ENCODE peak calls at places on chromosomes 3 and 15, in nine cellular contexts. H, U, Q, C, T, O, S, W and V are unnamed samples.

GRCh38 chr3:73868688-73869315 is 244.1 kb upstream of the PDZRN3 start:
- ATAC-seq in T (no peak), O (peak), Q (no peak), C (no peak), H (no peak), W (peak), S (no peak), U (no peak), V (no peak)

GRCh38 chr15:22237891-22238275 is 157.6 kb downstream of the OR4M2 start:
- ATAC-seq in H (no peak), W (no peak), U (no peak), C (no peak), Q (no peak), S (no peak), T (no peak), O (no peak), V (no peak)

GRCh38 chr3:5112043-5112442 is 10.0 kb upstream of the ARL8B start:
- ATAC-seq in T (no peak), O (no peak), U (no peak), H (no peak), C (no peak), S (no peak), W (no peak), Q (no peak), V (no peak)

GRCh38 chr3:134992586-134992985 is 197.5 kb downstream of the EPHB1 start:
- ATAC-seq in H (no peak), T (no peak), Q (no peak), U (no peak), O (no peak), S (no peak), C (no peak), W (peak), V (no peak)

GRCh38 chr15:49988766-49989165 is 130.3 kb downstream of the ATP8B4 start:
- ATAC-seq in H (no peak), U (no peak), S (no peak), C (no peak), Q (no peak), W (no peak), T (no peak), O (no peak), V (no peak)

GRCh38 chr3:128074851-128075515 is 22.7 kb downstream of the SEC61A1 start:
- ATAC-seq in C (no peak), H (no peak), U (peak), Q (no peak), T (peak), W (peak), O (no peak), S (no peak), V (peak)

GRCh38 chr3:77475545-77475944 is 435.6 kb downstream of the ROBO2 start:
- ATAC-seq in S (no peak), Q (no peak), H (no peak), T (no peak), U (no peak), W (no peak), O (no peak), C (no peak), V (no peak)

GRCh38 chr15:42338500-42338899 is 20.8 kb upstream of the CAPN3 start:
- ATAC-seq in T (no peak), U (no peak), H (no peak), S (no peak), Q (no peak), O (no peak), C (no peak), W (no peak), V (no peak)

GRCh38 chr3:16055606-16056209 is 118.8 kb upstream of the GALNT15 start:
- ATAC-seq in T (no peak), H (no peak), U (peak), C (no peak), O (no peak), W (no peak), Q (no peak), S (no peak), V (no peak)

GRCh38 chr3:136346486-136346885 is 96.3 kb downstream of the PCCB start:
- ATAC-seq in W (no peak), U (no peak), H (no peak), Q (no peak), S (no peak), O (no peak), C (no peak), T (no peak), V (no peak)

GRCh38 chr15:53917109-53917508 is 61.1 kb upstream of the UNC13C start:
- ATAC-seq in W (no peak), H (no peak), C (no peak), U (no peak), S (no peak), O (no peak), Q (no peak), T (no peak), V (no peak)

GRCh38 chr3:57783186-57784088 is 27.3 kb downstream of the SLMAP start:
- ATAC-seq in T (peak), W (peak), Q (no peak), S (no peak), C (no peak), O (peak), U (no peak), H (no peak), V (no peak)

GRCh38 chr15:96750361-96750760 is 419.9 kb downstream of the NR2F2 start:
- ATAC-seq in W (no peak), O (no peak), U (no peak), Q (no peak), T (no peak), H (no peak), S (no peak), C (no peak), V (no peak)

GRCh38 chr3:127787556-127787955 is 34.8 kb downstream of the MGLL start:
- ATAC-seq in Q (no peak), W (no peak), C (no peak), T (peak), S (no peak), U (peak), H (no peak), O (no peak), V (no peak)

GRCh38 chr3:132368962-132369361 is 48.3 kb upstream of the DNAJC13 start:
- ATAC-seq in O (no peak), S (no peak), Q (peak), W (no peak), T (no peak), U (no peak), H (no peak), C (no peak), V (no peak)

GRCh38 chr3:40464339-40465110 is 7.4 kb downstream of the RPL14 start:
- ATAC-seq in Q (no peak), W (no peak), C (peak), U (no peak), S (peak), O (no peak), H (peak), T (no peak), V (no peak)

GRCh38 chr3:18510947-18511346 is 85.8 kb upstream of the SATB1 start:
- ATAC-seq in O (no peak), W (no peak), S (no peak), U (no peak), H (no peak), Q (no peak), C (no peak), T (no peak), V (no peak)

GRCh38 chr15:48657891-48658591 is 12.5 kb upstream of the FBN1 start:
- ATAC-seq in S (no peak), H (no peak), C (no peak), T (no peak), O (peak), Q (no peak), U (no peak), W (no peak), V (no peak)

GRCh38 chr3:67030785-67031740 is 33.0 kb downstream of the KBTBD8 start:
- ATAC-seq in S (no peak), Q (no peak), T (no peak), C (no peak), O (no peak), H (no peak), W (no peak), U (no peak), V (no peak)

GRCh38 chr3:114252954-114253353 is 15.6 kb upstream of the ZNF80 start:
- ATAC-seq in W (no peak), T (no peak), U (no peak), H (no peak), O (no peak), S (no peak), C (no peak), Q (peak), V (no peak)

GRCh38 chr15:86336051-86336788 is 256.5 kb downstream of the AGBL1 start:
- ATAC-seq in C (no peak), S (no peak), T (no peak), O (no peak), U (no peak), Q (no peak), W (no peak), H (no peak), V (no peak)

GRCh38 chr15:25799906-25800700 is 63.0 kb downstream of the ATP10A start:
- ATAC-seq in W (no peak), Q (no peak), H (no peak), T (no peak), S (peak), U (no peak), O (no peak), C (no peak), V (no peak)

GRCh38 chr3:39404943-39405686 is 1.4 kb upstream of the RPSA start:
- ATAC-seq in Q (no peak), S (no peak), O (no peak), T (no peak), U (no peak), C (no peak), H (no peak), W (no peak), V (no peak)

GRCh38 chr15:90560229-90560771 is 30.6 kb downstream of the CRTC3 start:
- ATAC-seq in U (peak), W (peak), S (no peak), H (no peak), C (no peak), Q (no peak), T (no peak), O (peak), V (peak)